ENCODE peak calls at places on chromosomes 11 and 22, in eight cellular contexts. One of them, this sample, is unnamed.

GRCh38 chr22:24548812-24549211 is 6.1 kb downstream of the GUCD1 start:
- DNase-seq in A549: no peak
- DNase-seq in lower leg skin: no peak
- DNase-seq in AG04450: no peak
- DNase-seq in right lobe of liver: no peak
- DNase-seq in upper lobe of right lung: no peak
- DNase-seq in PC-3: no peak
- DNase-seq in GM12865: no peak
- DNase-seq in this sample: no peak

GRCh38 chr11:95325777-95326258 is 94.8 kb upstream of the SESN3 start:
- DNase-seq in A549: no peak
- DNase-seq in lower leg skin: no peak
- DNase-seq in AG04450: no peak
- DNase-seq in right lobe of liver: no peak
- DNase-seq in upper lobe of right lung: no peak
- DNase-seq in PC-3: no peak
- DNase-seq in GM12865: no peak
- DNase-seq in this sample: no peak

GRCh38 chr22:35952576-35952975 is 76.0 kb downstream of the RBFOX2 start:
- DNase-seq in A549: no peak
- DNase-seq in lower leg skin: no peak
- DNase-seq in AG04450: no peak
- DNase-seq in right lobe of liver: no peak
- DNase-seq in upper lobe of right lung: no peak
- DNase-seq in PC-3: no peak
- DNase-seq in GM12865: no peak
- DNase-seq in this sample: no peak

GRCh38 chr11:130171534-130171933 is 12.0 kb downstream of the ST14 start:
- DNase-seq in A549: no peak
- DNase-seq in lower leg skin: no peak
- DNase-seq in AG04450: no peak
- DNase-seq in right lobe of liver: no peak
- DNase-seq in upper lobe of right lung: no peak
- DNase-seq in PC-3: no peak
- DNase-seq in GM12865: no peak
- DNase-seq in this sample: no peak

GRCh38 chr22:25362883-25363240 is 143.4 kb downstream of the CRYBB2 start:
- DNase-seq in A549: no peak
- DNase-seq in lower leg skin: no peak
- DNase-seq in AG04450: no peak
- DNase-seq in right lobe of liver: peak; percentile 57
- DNase-seq in upper lobe of right lung: peak; percentile 31
- DNase-seq in PC-3: no peak
- DNase-seq in GM12865: no peak
- DNase-seq in this sample: no peak

GRCh38 chr11:72430743-72431570 is 3.4 kb downstream of the CLPB start:
- DNase-seq in A549: peak; percentile 66
- DNase-seq in lower leg skin: no peak
- DNase-seq in AG04450: peak; percentile 18
- DNase-seq in right lobe of liver: peak; percentile 46
- DNase-seq in upper lobe of right lung: no peak
- DNase-seq in PC-3: peak; percentile 68
- DNase-seq in GM12865: peak; percentile 69
- DNase-seq in this sample: peak; percentile 11

GRCh38 chr11:70551323-70552166 is 153.2 kb downstream of the CTTN start:
- DNase-seq in A549: no peak
- DNase-seq in lower leg skin: no peak
- DNase-seq in AG04450: no peak
- DNase-seq in right lobe of liver: no peak
- DNase-seq in upper lobe of right lung: no peak
- DNase-seq in PC-3: no peak
- DNase-seq in GM12865: no peak
- DNase-seq in this sample: no peak

GRCh38 chr11:65182258-65183170 is 786 bp downstream of the CAPN1 start:
- DNase-seq in A549: no peak
- DNase-seq in lower leg skin: no peak
- DNase-seq in AG04450: no peak
- DNase-seq in right lobe of liver: peak; percentile 56
- DNase-seq in upper lobe of right lung: peak; percentile 80
- DNase-seq in PC-3: peak; percentile 54
- DNase-seq in GM12865: peak; percentile 40
- DNase-seq in this sample: no peak

GRCh38 chr11:31903225-31904074 is 92.3 kb upstream of the PAX6 start:
- DNase-seq in A549: no peak
- DNase-seq in lower leg skin: peak; percentile 14
- DNase-seq in AG04450: no peak
- DNase-seq in right lobe of liver: peak; percentile 91
- DNase-seq in upper lobe of right lung: no peak
- DNase-seq in PC-3: no peak
- DNase-seq in GM12865: no peak
- DNase-seq in this sample: no peak

GRCh38 chr11:128492903-128493569 is 94.3 kb downstream of the ETS1 start:
- DNase-seq in A549: no peak
- DNase-seq in lower leg skin: no peak
- DNase-seq in AG04450: no peak
- DNase-seq in right lobe of liver: no peak
- DNase-seq in upper lobe of right lung: no peak
- DNase-seq in PC-3: no peak
- DNase-seq in GM12865: no peak
- DNase-seq in this sample: no peak

DNA sequence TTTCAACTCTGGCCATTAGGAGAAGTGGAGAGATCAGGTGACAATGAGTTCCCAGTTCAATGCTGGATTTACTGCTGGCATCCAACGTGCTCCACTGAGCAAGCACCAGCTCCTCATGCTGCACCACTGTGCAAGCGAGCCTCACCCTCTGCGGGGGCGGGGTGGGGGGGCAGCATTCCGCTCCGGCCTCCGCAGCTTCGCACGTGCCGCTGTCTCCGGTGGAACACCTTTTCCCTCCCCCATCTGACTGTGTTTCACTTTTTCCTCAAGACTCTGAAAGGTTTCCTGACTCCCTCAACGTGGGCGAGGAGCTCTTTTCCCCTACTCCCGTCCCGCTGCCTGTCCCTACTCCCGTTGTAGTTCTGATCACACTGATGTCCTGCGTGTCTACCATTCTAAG is 835 bp upstream of the RHOD start:
- DNase-seq in A549: no peak
- DNase-seq in lower leg skin: no peak
- DNase-seq in AG04450: no peak
- DNase-seq in right lobe of liver: no peak
- DNase-seq in upper lobe of right lung: peak; percentile 79
- DNase-seq in PC-3: peak; percentile 70
- DNase-seq in GM12865: no peak
- DNase-seq in this sample: no peak
- H3K4me3 ChIP-seq in A549: peak overlapping the region; percentile 66
- H3K4me3 ChIP-seq in lower leg skin: no peak overlapping the region
- H3K4me3 ChIP-seq in AG04450: peak overlapping the region; percentile 62
- H3K4me3 ChIP-seq in right lobe of liver: peak overlapping the region; percentile 93
- H3K4me3 ChIP-seq in upper lobe of right lung: peak overlapping the region; percentile 63
- H3K4me3 ChIP-seq in PC-3: peak overlapping the region; percentile 77
- H3K4me3 ChIP-seq in GM12865: no peak overlapping the region
- H3K4me3 ChIP-seq in this sample: peak overlapping the region; percentile 77

GRCh38 chr22:43862074-43862881 is at the start of gene SULT4A1:
- DNase-seq in A549: no peak
- DNase-seq in lower leg skin: no peak
- DNase-seq in AG04450: no peak
- DNase-seq in right lobe of liver: no peak
- DNase-seq in upper lobe of right lung: peak; percentile 60
- DNase-seq in PC-3: no peak
- DNase-seq in GM12865: no peak
- DNase-seq in this sample: no peak

GRCh38 chr22:43860831-43861230 is 1.5 kb downstream of the SULT4A1 start:
- DNase-seq in A549: no peak
- DNase-seq in lower leg skin: no peak
- DNase-seq in AG04450: no peak
- DNase-seq in right lobe of liver: no peak
- DNase-seq in upper lobe of right lung: peak; percentile 28
- DNase-seq in PC-3: no peak
- DNase-seq in GM12865: no peak
- DNase-seq in this sample: no peak

GRCh38 chr22:43860126-43860525 is 2.2 kb downstream of the SULT4A1 start:
- DNase-seq in A549: no peak
- DNase-seq in lower leg skin: no peak
- DNase-seq in AG04450: no peak
- DNase-seq in right lobe of liver: no peak
- DNase-seq in upper lobe of right lung: peak; percentile 22
- DNase-seq in PC-3: no peak
- DNase-seq in GM12865: no peak
- DNase-seq in this sample: no peak

GRCh38 chr22:43861529-43861928 is 784 bp downstream of the SULT4A1 start:
- DNase-seq in A549: no peak
- DNase-seq in lower leg skin: no peak
- DNase-seq in AG04450: no peak
- DNase-seq in right lobe of liver: no peak
- DNase-seq in upper lobe of right lung: no peak
- DNase-seq in PC-3: no peak
- DNase-seq in GM12865: no peak
- DNase-seq in this sample: no peak

GRCh38 chr22:43862882-43863202 is 529 bp upstream of the SULT4A1 start:
- DNase-seq in A549: no peak
- DNase-seq in lower leg skin: no peak
- DNase-seq in AG04450: no peak
- DNase-seq in right lobe of liver: no peak
- DNase-seq in upper lobe of right lung: no peak
- DNase-seq in PC-3: no peak
- DNase-seq in GM12865: no peak
- DNase-seq in this sample: no peak
- TF ChIP-seq CTCF in A549: no peak
- TF ChIP-seq CTCF in lower leg skin: no peak
- TF ChIP-seq CTCF in AG04450: no peak
- TF ChIP-seq CTCF in right lobe of liver: no peak
- TF ChIP-seq CTCF in upper lobe of right lung: no peak
- TF ChIP-seq CTCF in PC-3: no peak
- TF ChIP-seq CTCF in GM12865: no peak
- TF ChIP-seq CTCF in this sample: no peak

GRCh38 chr22:37428649-37429586 is 1.6 kb upstream of the ELFN2 start:
- DNase-seq in A549: peak; percentile 64
- DNase-seq in lower leg skin: no peak
- DNase-seq in AG04450: no peak
- DNase-seq in right lobe of liver: peak; percentile 65
- DNase-seq in upper lobe of right lung: no peak
- DNase-seq in PC-3: no peak
- DNase-seq in GM12865: peak; percentile 59
- DNase-seq in this sample: no peak

GRCh38 chr22:37426532-37427127 is 649 bp downstream of the ELFN2 start:
- DNase-seq in A549: no peak
- DNase-seq in lower leg skin: no peak
- DNase-seq in AG04450: no peak
- DNase-seq in right lobe of liver: no peak
- DNase-seq in upper lobe of right lung: no peak
- DNase-seq in PC-3: no peak
- DNase-seq in GM12865: no peak
- DNase-seq in this sample: no peak

GRCh38 chr22:37425800-37426531 is 1.3 kb downstream of the ELFN2 start:
- DNase-seq in A549: no peak
- DNase-seq in lower leg skin: no peak
- DNase-seq in AG04450: no peak
- DNase-seq in right lobe of liver: no peak
- DNase-seq in upper lobe of right lung: no peak
- DNase-seq in PC-3: no peak
- DNase-seq in GM12865: no peak
- DNase-seq in this sample: no peak

GRCh38 chr22:37427128-37427710 is at the start of gene ELFN2:
- DNase-seq in A549: peak; percentile 22
- DNase-seq in lower leg skin: no peak
- DNase-seq in AG04450: no peak
- DNase-seq in right lobe of liver: no peak
- DNase-seq in upper lobe of right lung: no peak
- DNase-seq in PC-3: peak; percentile 23
- DNase-seq in GM12865: no peak
- DNase-seq in this sample: no peak

DNA sequence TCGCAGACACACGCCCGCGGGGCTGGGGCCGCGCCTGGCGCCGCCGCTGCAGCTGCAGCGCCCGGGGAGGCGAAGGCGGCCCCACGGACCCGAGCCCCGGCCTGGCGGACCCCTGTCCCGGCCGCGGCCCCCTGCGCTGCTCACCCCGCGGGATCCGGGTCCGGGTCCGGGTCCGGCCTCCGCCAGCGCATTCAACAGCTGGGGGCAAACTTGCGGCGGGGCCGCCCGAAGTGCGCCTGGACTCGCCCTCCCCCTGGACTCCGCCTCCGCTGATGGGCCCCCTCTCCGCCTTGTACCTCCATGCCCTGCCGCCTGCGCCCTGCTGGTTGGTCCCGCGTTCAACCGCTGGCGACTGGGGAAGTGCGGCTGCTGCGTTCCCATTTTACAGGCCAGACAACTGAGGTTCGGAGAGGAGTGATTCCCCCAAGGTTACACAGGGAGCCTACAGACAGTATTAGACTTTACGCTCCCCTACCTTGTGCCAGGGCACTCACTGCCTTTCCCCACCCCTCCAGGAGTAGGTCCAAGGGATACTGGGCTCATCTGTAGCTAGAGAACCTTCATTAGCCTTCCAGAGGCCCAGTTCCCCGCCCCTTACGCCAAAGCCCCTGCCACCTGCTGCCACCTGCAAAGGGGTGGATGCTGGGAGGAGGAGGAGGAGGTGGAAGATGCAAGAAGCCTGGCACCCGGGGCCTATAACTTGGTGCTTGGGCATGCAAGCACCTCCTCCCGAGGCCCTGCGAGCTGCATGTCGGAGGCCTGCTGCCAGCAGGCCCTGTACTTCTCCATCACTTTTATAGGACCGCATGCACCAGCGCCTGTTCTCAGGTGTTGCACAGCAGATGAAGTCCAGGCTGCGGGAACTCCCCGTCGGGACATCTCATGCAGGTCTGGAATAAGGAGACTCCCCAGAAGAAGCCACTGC is 694 bp upstream of the ELFN2 start:
- DNase-seq in A549: no peak
- DNase-seq in lower leg skin: no peak
- DNase-seq in AG04450: no peak
- DNase-seq in right lobe of liver: no peak
- DNase-seq in upper lobe of right lung: no peak
- DNase-seq in PC-3: no peak
- DNase-seq in GM12865: no peak
- DNase-seq in this sample: no peak
- H3K4me3 ChIP-seq in A549: peak overlapping the region; percentile 90
- H3K4me3 ChIP-seq in lower leg skin: peak overlapping the region; percentile 1
- H3K4me3 ChIP-seq in AG04450: peak overlapping the region; percentile 65
- H3K4me3 ChIP-seq in right lobe of liver: peak overlapping the region; percentile 44
- H3K4me3 ChIP-seq in upper lobe of right lung: peak overlapping the region; percentile 39
- H3K4me3 ChIP-seq in PC-3: peak overlapping the region; percentile 87
- H3K4me3 ChIP-seq in GM12865: no peak overlapping the region
- H3K4me3 ChIP-seq in this sample: peak overlapping the region; percentile 53

DNA sequence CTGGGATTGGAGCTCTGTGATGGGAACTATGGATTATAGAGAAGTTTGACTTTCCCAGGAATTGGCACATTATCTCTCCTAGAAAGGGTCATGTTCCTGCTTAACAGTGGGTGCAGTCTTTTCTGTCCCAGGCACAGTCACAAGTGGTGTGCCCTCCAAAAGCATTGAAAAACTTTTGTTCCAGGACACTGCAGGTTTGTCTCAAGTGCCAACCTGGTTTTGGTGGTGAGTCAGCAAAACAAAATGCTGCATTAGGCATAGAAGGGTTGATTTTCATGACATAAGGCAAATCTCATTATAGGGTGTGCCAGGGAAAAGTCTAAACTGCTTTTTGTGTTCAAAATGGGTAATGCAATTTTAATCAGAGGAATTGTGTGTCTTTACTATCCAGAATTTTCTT is 4.9 kb downstream of the HTATIP2 start:
- DNase-seq in A549: no peak
- DNase-seq in lower leg skin: no peak
- DNase-seq in AG04450: no peak
- DNase-seq in right lobe of liver: no peak
- DNase-seq in upper lobe of right lung: no peak
- DNase-seq in PC-3: peak; percentile 77
- DNase-seq in GM12865: no peak
- DNase-seq in this sample: no peak
- TF ChIP-seq CTCF in A549: no peak
- TF ChIP-seq CTCF in lower leg skin: no peak
- TF ChIP-seq CTCF in AG04450: no peak
- TF ChIP-seq CTCF in right lobe of liver: no peak
- TF ChIP-seq CTCF in upper lobe of right lung: no peak
- TF ChIP-seq CTCF in PC-3: no peak
- TF ChIP-seq CTCF in GM12865: no peak
- TF ChIP-seq CTCF in this sample: no peak

This sample was measured in LNCaP clone FGC.